ENCODE peak calls at places on chromosome 16, in four cellular contexts. One of them, this sample, is unnamed.

GRCh38 chr16:67013823-67014640 is 14.9 kb upstream of the CBFB start:
- DNase-seq in uterus: peak; percentile 90
- DNase-seq in CD4-positive, alpha-beta T cell: peak; percentile 41
- DNase-seq in A549: no peak
- DNase-seq in this sample: peak; percentile 72

GRCh38 chr16:89049484-89050118 is 44.1 kb upstream of the ACSF3 start:
- DNase-seq in uterus: no peak
- DNase-seq in CD4-positive, alpha-beta T cell: no peak
- DNase-seq in A549: no peak
- DNase-seq in this sample: no peak

GRCh38 chr16:68257906-68258800 is 6.2 kb upstream of the SLC7A6 start:
- DNase-seq in uterus: no peak
- DNase-seq in CD4-positive, alpha-beta T cell: no peak
- DNase-seq in A549: peak; percentile 65
- DNase-seq in this sample: peak; percentile 48

GRCh38 chr16:86587487-86587886 is 9.1 kb downstream of the FOXL1 start:
- DNase-seq in uterus: no peak
- DNase-seq in CD4-positive, alpha-beta T cell: no peak
- DNase-seq in A549: no peak
- DNase-seq in this sample: no peak

GRCh38 chr16:3879258-3879886 is 1.1 kb downstream of the CREBBP start:
- DNase-seq in uterus: no peak
- DNase-seq in CD4-positive, alpha-beta T cell: no peak
- DNase-seq in A549: no peak
- DNase-seq in this sample: peak; percentile 26

GRCh38 chr16:84899414-84899813 is 79.6 kb downstream of the CRISPLD2 start:
- DNase-seq in uterus: no peak
- DNase-seq in CD4-positive, alpha-beta T cell: no peak
- DNase-seq in A549: no peak
- DNase-seq in this sample: no peak

GRCh38 chr16:47965439-47965838 is 190.4 kb downstream of the ABCC12 start:
- DNase-seq in uterus: no peak
- DNase-seq in CD4-positive, alpha-beta T cell: no peak
- DNase-seq in A549: no peak
- DNase-seq in this sample: no peak

GRCh38 chr16:66894948-66895696 is 14.8 kb downstream of the PDP2 start:
- DNase-seq in uterus: peak; percentile 66
- DNase-seq in CD4-positive, alpha-beta T cell: peak; percentile 50
- DNase-seq in A549: peak; percentile 78
- DNase-seq in this sample: peak; percentile 77

GRCh38 chr16:19837331-19837943 is 47.2 kb downstream of the GPRC5B start:
- DNase-seq in uterus: no peak
- DNase-seq in CD4-positive, alpha-beta T cell: no peak
- DNase-seq in A549: no peak
- DNase-seq in this sample: no peak

GRCh38 chr16:3498988-3499387 is 1.8 kb upstream of the CLUAP1 start:
- DNase-seq in uterus: no peak
- DNase-seq in CD4-positive, alpha-beta T cell: no peak
- DNase-seq in A549: no peak
- DNase-seq in this sample: no peak

GRCh38 chr16:19697756-19698318 is 20.2 kb downstream of the KNOP1 start:
- DNase-seq in uterus: no peak
- DNase-seq in CD4-positive, alpha-beta T cell: no peak
- DNase-seq in A549: peak; percentile 28
- DNase-seq in this sample: no peak

GRCh38 chr16:3112058-3112880 is at the start of gene ZNF205:
- DNase-seq in uterus: peak; percentile 70
- DNase-seq in CD4-positive, alpha-beta T cell: no peak
- DNase-seq in A549: peak; percentile 85
- DNase-seq in this sample: peak; percentile 93

GRCh38 chr16:79269211-79269863 is 331.2 kb downstream of the MAF start:
- DNase-seq in uterus: no peak
- DNase-seq in CD4-positive, alpha-beta T cell: peak; percentile 10
- DNase-seq in A549: no peak
- DNase-seq in this sample: no peak

GRCh38 chr16:12896562-12896961 is 4.8 kb upstream of the SHISA9 start:
- DNase-seq in uterus: no peak
- DNase-seq in CD4-positive, alpha-beta T cell: no peak
- DNase-seq in A549: peak; percentile 60
- DNase-seq in this sample: peak; percentile 26

GRCh38 chr16:35753559-35754390 is 2294.4 kb downstream of the TP53TG3F start:
- DNase-seq in uterus: no peak
- DNase-seq in CD4-positive, alpha-beta T cell: no peak
- DNase-seq in A549: no peak
- DNase-seq in this sample: no peak

GRCh38 chr16:81707411-81708321 is 71.4 kb upstream of the PLCG2 start:
- DNase-seq in uterus: no peak
- DNase-seq in CD4-positive, alpha-beta T cell: no peak
- DNase-seq in A549: peak; percentile 63
- DNase-seq in this sample: peak; percentile 24

GRCh38 chr16:11448796-11449416 is 103.6 kb downstream of the RMI2 start:
- DNase-seq in uterus: no peak
- DNase-seq in CD4-positive, alpha-beta T cell: no peak
- DNase-seq in A549: no peak
- DNase-seq in this sample: no peak

GRCh38 chr16:50444546-50444945 is 75.8 kb upstream of the BRD7 start:
- DNase-seq in uterus: no peak
- DNase-seq in CD4-positive, alpha-beta T cell: no peak
- DNase-seq in A549: no peak
- DNase-seq in this sample: no peak

GRCh38 chr16:68700120-68700519 is 37.0 kb upstream of the CDH1 start:
- DNase-seq in uterus: no peak
- DNase-seq in CD4-positive, alpha-beta T cell: no peak
- DNase-seq in A549: no peak
- DNase-seq in this sample: no peak

DNA sequence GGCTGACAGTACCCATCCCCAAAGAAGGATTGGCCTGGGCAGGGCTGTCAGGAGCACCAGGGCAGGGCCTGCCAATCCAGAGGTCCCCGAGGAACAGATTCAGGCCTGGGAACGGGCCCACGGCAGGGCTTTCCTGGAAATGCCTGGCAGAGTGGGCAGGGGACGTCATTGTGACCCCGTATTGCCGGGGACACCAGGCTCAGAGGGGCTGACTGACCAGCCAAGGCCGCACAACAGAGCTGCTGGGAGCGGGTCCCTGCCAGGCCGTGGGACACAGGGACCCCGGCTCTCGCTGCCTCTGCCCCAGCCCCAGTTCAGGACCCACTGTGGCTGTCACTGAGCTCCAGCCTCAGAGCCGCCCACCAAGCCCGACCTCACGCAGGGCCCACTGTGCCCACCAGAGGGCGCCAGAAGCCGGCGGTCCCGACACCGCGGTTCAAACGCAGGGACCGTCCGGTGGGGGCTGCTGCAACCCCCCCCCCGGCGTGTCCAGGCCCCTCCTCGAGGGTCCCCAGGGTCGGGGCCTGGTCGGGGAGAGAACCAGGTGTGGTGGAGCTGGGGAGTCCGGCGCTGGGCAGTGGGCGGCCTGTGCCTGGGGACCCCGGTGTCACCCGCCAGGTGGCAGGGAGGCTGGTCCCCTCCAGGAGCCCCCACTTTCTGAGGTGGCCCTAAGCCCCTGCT is 15.2 kb upstream of the SSTR5 start:
- DNase-seq in uterus: no peak
- DNase-seq in CD4-positive, alpha-beta T cell: peak; percentile 56
- DNase-seq in A549: no peak
- DNase-seq in this sample: peak; percentile 88
- TF ChIP-seq CTCF in uterus: no peak
- TF ChIP-seq CTCF in CD4-positive, alpha-beta T cell: peak; percentile 73
- TF ChIP-seq CTCF in A549: peak; percentile 86
- TF ChIP-seq CTCF in this sample: peak; percentile 98

GRCh38 chr16:70511833-70512232 is 11.5 kb downstream of the COG4 start:
- DNase-seq in uterus: no peak
- DNase-seq in CD4-positive, alpha-beta T cell: no peak
- DNase-seq in A549: no peak
- DNase-seq in this sample: no peak

GRCh38 chr16:70512456-70512855 is 10.9 kb downstream of the COG4 start:
- DNase-seq in uterus: no peak
- DNase-seq in CD4-positive, alpha-beta T cell: no peak
- DNase-seq in A549: peak; percentile 33
- DNase-seq in this sample: no peak

GRCh38 chr16:70510216-70510615 is 13.1 kb downstream of the COG4 start:
- DNase-seq in uterus: no peak
- DNase-seq in CD4-positive, alpha-beta T cell: no peak
- DNase-seq in A549: no peak
- DNase-seq in this sample: no peak

DNA sequence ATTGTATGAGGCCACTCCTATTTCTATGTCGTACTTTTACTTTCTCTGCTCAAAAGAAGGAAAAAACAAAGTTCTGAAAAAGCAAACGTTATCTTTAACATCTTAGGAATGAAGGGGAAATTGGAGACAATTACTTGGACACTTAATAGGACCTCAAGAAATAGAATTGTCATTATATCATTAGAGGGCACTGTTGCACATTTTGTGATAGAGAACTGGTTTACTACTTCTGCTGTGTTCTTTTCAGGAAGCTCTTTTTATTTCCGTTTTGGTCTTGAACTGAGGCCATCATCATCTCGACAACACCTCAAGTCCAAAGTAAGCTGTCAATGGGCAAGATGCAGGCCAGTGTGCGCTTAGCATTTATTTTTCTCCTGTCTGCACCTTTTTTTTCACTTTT is 14.6 kb downstream of the COG4 start:
- DNase-seq in uterus: no peak
- DNase-seq in CD4-positive, alpha-beta T cell: no peak
- DNase-seq in A549: no peak
- DNase-seq in this sample: no peak
- TF ChIP-seq CTCF in uterus: no peak
- TF ChIP-seq CTCF in CD4-positive, alpha-beta T cell: peak; percentile 41
- TF ChIP-seq CTCF in A549: peak; percentile 30
- TF ChIP-seq CTCF in this sample: no peak

DNA sequence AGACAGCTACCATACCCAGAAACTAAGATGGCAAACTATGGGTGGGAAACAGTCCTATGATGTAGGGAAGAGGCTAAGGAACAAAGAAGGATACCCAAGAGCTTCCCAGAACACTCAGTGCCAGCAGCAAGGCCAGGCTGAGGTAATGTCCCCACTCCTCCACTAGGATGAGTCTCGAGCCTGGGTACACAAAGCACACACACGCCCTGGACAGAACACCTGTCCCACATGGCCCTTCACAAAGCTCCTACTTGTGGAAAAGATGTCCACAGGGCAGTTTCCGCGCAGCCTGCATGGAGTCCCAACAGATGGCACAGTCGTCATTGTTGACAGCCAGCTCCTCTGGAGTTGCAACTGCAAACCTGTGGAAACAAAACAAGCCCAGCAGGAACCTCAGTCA is 23.9 kb downstream of the AMFR start:
- DNase-seq in uterus: no peak
- DNase-seq in CD4-positive, alpha-beta T cell: no peak
- DNase-seq in A549: peak; percentile 55
- DNase-seq in this sample: peak; percentile 39
- TF ChIP-seq CTCF in uterus: no peak
- TF ChIP-seq CTCF in CD4-positive, alpha-beta T cell: no peak
- TF ChIP-seq CTCF in A549: no peak
- TF ChIP-seq CTCF in this sample: peak; percentile 58

GRCh38 chr16:57801856-57802634 is at the start of gene KIFC3:
- DNase-seq in uterus: peak; percentile 85
- DNase-seq in CD4-positive, alpha-beta T cell: peak; percentile 40
- DNase-seq in A549: peak; percentile 80
- DNase-seq in this sample: peak; percentile 86
- TF ChIP-seq CTCF in uterus: peak; percentile 53
- TF ChIP-seq CTCF in CD4-positive, alpha-beta T cell: no peak
- TF ChIP-seq CTCF in A549: peak; percentile 39
- TF ChIP-seq CTCF in this sample: no peak

This sample was measured in Calu3.